ENCODE peak calls at places on chromosomes 3 and 15, in five cellular contexts. C is CD8-positive, alpha-beta memory T cell; L is SJSA1; S is cardiac fibroblast; Y is mammary epithelial cell. K is an unnamed sample.

GRCh38 chr15:60854858-60855568 is 374.1 kb downstream of the RORA start:
- DNase-seq in S (no peak), C (no peak), L (no peak), Y (peak), K (no peak)

GRCh38 chr3:12981631-12982265 is 91.5 kb downstream of the IQSEC1 start:
- DNase-seq in S (no peak), C (no peak), L (no peak), Y (no peak), K (no peak)

GRCh38 chr15:79724312-79724711 is 172.5 kb downstream of the MTHFS start:
- DNase-seq in Y (peak), L (peak), C (no peak), S (peak), K (no peak)

GRCh38 chr15:40050788-40051615 is 12.0 kb upstream of the SRP14 start:
- DNase-seq in S (peak), L (no peak), Y (no peak), C (no peak), K (no peak)

GRCh38 chr15:66040211-66040892 is 171.1 kb downstream of the RAB11A start:
- DNase-seq in C (no peak), S (no peak), L (no peak), Y (no peak), K (no peak)

GRCh38 chr3:117681619-117682018 is 972.0 kb downstream of the TUSC7 start:
- DNase-seq in Y (peak), C (no peak), L (no peak), S (peak), K (no peak)

GRCh38 chr15:59879506-59879905 is 124.6 kb upstream of the FOXB1 start:
- DNase-seq in L (peak), C (no peak), Y (peak), S (peak), K (no peak)

GRCh38 chr3:84108442-84108971 is 850.3 kb upstream of the CADM2 start:
- DNase-seq in Y (peak), S (peak), C (no peak), L (no peak), K (no peak)

GRCh38 chr3:11612515-11613184 is 31.1 kb downstream of the VGLL4 start:
- DNase-seq in L (no peak), S (no peak), Y (no peak), C (no peak), K (no peak)

GRCh38 chr3:15629860-15630597 is 28.5 kb downstream of the BTD start:
- DNase-seq in S (peak), C (peak), Y (peak), L (peak), K (peak)

GRCh38 chr3:160141485-160142185 is 83.6 kb upstream of the C3orf80 start:
- DNase-seq in C (no peak), S (peak), Y (no peak), L (no peak), K (no peak)

GRCh38 chr3:38493019-38493418 is 3.1 kb upstream of the EXOG start:
- DNase-seq in C (no peak), Y (no peak), L (no peak), S (peak), K (no peak)

GRCh38 chr3:174986685-174987084 is 127.6 kb downstream of the NAALADL2 start:
- DNase-seq in L (no peak), Y (no peak), C (no peak), S (peak), K (no peak)

GRCh38 chr3:160395297-160395696 is 3.7 kb downstream of the IFT80 start:
- DNase-seq in S (peak), C (no peak), Y (peak), L (peak), K (peak)

GRCh38 chr15:43912991-43913927 is 86.5 kb downstream of the WDR76 start:
- DNase-seq in L (peak), C (no peak), S (peak), Y (peak), K (no peak)

GRCh38 chr3:13346481-13347389 is 73.4 kb downstream of the NUP210 start:
- DNase-seq in C (peak), Y (no peak), L (no peak), S (peak), K (peak)

GRCh38 chr3:81170298-81170697 is 591.1 kb downstream of the GBE1 start:
- DNase-seq in S (no peak), Y (no peak), L (no peak), C (no peak), K (no peak)

GRCh38 chr15:59691194-59691805 is 2.2 kb upstream of the BNIP2 start:
- DNase-seq in C (no peak), S (peak), L (peak), Y (peak), K (peak)

GRCh38 chr3:181568248-181568647 is 143.5 kb upstream of the SOX2 start:
- DNase-seq in C (no peak), Y (peak), L (peak), S (no peak), K (no peak)

GRCh38 chr3:88440701-88441100 is 290.9 kb downstream of the C3orf38 start:
- DNase-seq in Y (no peak), C (no peak), S (no peak), L (no peak), K (no peak)

GRCh38 chr3:30440147-30440604 is 166.2 kb upstream of the TGFBR2 start:
- DNase-seq in S (peak), C (no peak), L (peak), Y (no peak), K (no peak)

GRCh38 chr3:58518304-58518789 is 18.6 kb downstream of the ACOX2 start:
- DNase-seq in Y (no peak), L (no peak), S (no peak), C (no peak), K (no peak)

GRCh38 chr3:172760406-172760805 is 9.9 kb downstream of the ECT2 start:
- DNase-seq in Y (peak), C (no peak), S (peak), L (no peak), K (no peak)

GRCh38 chr3:137792633-137793271 is 28.6 kb downstream of the SOX14 start:
- DNase-seq in C (no peak), Y (peak), S (peak), L (no peak), K (peak)

GRCh38 chr3:30356901-30357753 is 249.3 kb upstream of the TGFBR2 start:
- DNase-seq in L (peak), C (no peak), S (no peak), Y (peak), K (no peak)

GRCh38 chr3:11445883-11446282 is 173.7 kb downstream of the ATG7 start:
- DNase-seq in L (no peak), Y (no peak), C (no peak), S (peak), K (no peak)

GRCh38 chr15:22949074-22949547 is 31.1 kb downstream of the CYFIP1 start:
- DNase-seq in Y (peak), C (no peak), L (no peak), S (peak), K (no peak)
- H3K4me3 ChIP-seq in Y (peak), C (no peak), L (no peak), S (peak), K (no peak)

GRCh38 chr15:93124126-93124525 is 35.1 kb upstream of the RGMA start:
- DNase-seq in L (no peak), Y (no peak), S (no peak), C (no peak), K (no peak)
- H3K4me3 ChIP-seq in L (no peak), Y (no peak), S (no peak), C (no peak), K (no peak)

GRCh38 chr3:134850761-134851160 is 55.7 kb downstream of the EPHB1 start:
- DNase-seq in Y (no peak), S (no peak), C (no peak), L (no peak), K (no peak)

GRCh38 chr3:134846084-134846483 is 51.0 kb downstream of the EPHB1 start:
- DNase-seq in S (no peak), Y (no peak), L (no peak), C (no peak), K (no peak)

GRCh38 chr3:134847349-134847748 is 52.3 kb downstream of the EPHB1 start:
- DNase-seq in L (no peak), C (no peak), Y (no peak), S (no peak), K (no peak)

GRCh38 chr3:134849561-134849960 is 54.5 kb downstream of the EPHB1 start:
- DNase-seq in Y (no peak), L (no peak), C (no peak), S (no peak), K (no peak)

GRCh38 chr3:134846943-134847342 is 51.9 kb downstream of the EPHB1 start:
- DNase-seq in L (peak), Y (peak), S (peak), C (no peak), K (no peak)
- H3K4me3 ChIP-seq in L (no peak), Y (no peak), S (no peak), C (no peak), K (no peak)

GRCh38 chr3:184564685-184565385 is 3.2 kb downstream of the EPHB3 start:
- DNase-seq in S (no peak), Y (no peak), L (no peak), C (no peak), K (no peak)
- H3K4me3 ChIP-seq in S (no peak), Y (no peak), L (no peak), C (no peak), K (no peak)

GRCh38 chr3:166760114-166760513 is 620.0 kb downstream of the ZBBX start:
- DNase-seq in L (no peak), C (no peak), Y (no peak), S (no peak), K (no peak)
- H3K4me3 ChIP-seq in L (no peak), C (no peak), Y (no peak), S (no peak), K (no peak)

GRCh38 chr15:70099966-70100494 is 2.3 kb upstream of the TLE3 start:
- DNase-seq in Y (no peak), S (no peak), C (no peak), L (no peak), K (peak)
- H3K4me3 ChIP-seq in Y (no peak), S (no peak), C (peak), L (peak), K (peak)

GRCh38 chr15:101293122-101293521 is 1.9 kb downstream of the SNRPA1 start:
- DNase-seq in S (no peak), C (no peak), Y (no peak), L (no peak), K (no peak)

GRCh38 chr15:101294731-101295606 is at the start of gene SNRPA1:
- DNase-seq in Y (peak), C (peak), S (peak), L (peak), K (peak)

GRCh38 chr15:101295607-101296225 is 668 bp upstream of the SNRPA1 start:
- DNase-seq in S (peak), C (no peak), Y (no peak), L (peak), K (no peak)

DNA sequence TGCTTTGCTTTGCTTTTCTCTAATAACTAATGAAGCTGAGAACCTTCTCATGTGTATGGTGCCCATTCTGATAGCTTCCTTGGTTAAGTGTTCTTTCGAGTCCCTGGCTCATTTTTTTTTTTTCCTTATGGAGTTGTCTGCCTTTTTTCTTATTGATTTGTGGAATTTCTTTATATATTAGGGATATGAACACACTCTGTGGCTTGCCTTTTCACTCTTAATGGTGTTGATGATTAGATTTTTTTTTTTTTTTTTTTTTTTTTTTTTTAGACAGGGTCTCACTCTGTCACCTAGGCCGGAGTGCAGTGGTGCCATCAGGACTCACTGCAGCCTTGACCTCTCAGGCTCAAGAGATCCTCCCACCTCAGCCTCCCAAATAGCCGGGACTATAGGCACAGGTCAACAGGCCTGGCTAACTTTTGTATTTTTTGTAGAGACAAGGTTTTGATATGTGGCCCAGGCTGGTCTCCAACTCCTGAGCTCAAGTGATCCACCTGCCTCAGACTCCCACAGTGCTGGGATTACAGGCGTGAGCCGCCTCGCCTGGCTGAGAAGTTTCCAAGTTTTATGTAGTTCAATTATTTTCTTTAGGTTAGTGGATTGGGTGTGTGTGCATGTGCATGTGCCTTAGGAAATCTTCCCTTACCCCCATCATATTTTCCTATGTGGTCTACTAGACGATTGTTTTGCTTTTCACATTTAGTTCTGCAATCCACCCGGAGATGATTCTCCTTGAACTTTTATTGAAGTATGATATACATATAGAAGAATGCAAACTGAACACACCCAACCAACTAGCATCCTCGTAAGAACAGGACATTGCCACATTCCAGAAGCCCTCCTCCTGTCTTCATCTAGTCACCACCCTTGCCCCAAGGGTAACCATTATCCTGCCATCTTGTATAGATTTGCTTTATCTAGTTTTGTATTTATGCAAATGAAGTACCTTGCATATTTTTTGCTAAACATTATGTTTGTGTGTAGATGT is 1.7 kb upstream of the SNRPA1 start:
- DNase-seq in S (peak), C (no peak), Y (peak), L (no peak), K (no peak)
- H3K4me3 ChIP-seq in S (no peak), C (peak), Y (peak), L (no peak), K (peak)

GRCh38 chr3:193592841-193593665 is at the start of gene OPA1:
- DNase-seq in L (peak), C (peak), S (peak), Y (peak), K (peak)

GRCh38 chr3:193598202-193598601 is 5.2 kb downstream of the OPA1 start:
- DNase-seq in L (no peak), C (no peak), S (no peak), Y (no peak), K (no peak)

GRCh38 chr3:193595939-193596487 is 3.0 kb downstream of the OPA1 start:
- DNase-seq in L (no peak), C (no peak), Y (no peak), S (no peak), K (no peak)

GRCh38 chr3:193593666-193594025 is 638 bp downstream of the OPA1 start:
- DNase-seq in Y (peak), C (peak), L (no peak), S (peak), K (peak)

DNA sequence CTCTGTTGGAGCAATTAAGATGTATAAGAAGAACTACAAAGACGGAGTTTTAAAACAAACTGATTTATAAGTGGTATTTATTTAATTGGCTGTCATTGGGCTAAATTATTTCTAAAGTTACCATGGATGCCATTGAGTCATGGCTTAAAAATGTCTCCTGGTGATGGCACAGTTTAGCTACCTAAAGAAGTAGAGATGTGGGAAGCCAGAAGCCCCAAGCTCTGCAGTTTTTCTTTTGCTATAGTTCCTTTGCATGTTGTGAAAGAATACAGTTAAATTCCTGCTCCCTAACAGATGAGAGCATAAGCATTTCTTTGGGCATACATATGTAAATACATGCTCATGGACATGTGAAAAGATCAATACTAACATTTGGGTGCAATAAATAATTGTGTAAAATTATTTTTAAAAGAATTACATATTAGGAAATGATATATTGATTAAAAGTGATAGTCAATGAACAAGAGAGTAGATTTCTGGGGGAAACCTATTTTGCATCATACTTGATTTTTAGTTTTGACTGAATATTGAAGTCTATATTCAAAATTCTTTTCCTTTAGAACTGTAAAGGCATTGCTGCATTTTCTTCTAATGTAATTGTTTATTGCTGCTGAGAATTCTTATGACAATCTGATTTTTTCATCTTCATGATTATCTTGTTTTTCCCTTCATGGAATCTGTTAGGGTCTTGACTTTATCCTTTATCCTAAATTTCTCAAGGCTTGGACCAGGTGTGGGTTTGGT is 2.1 kb downstream of the OPA1 start:
- DNase-seq in Y (no peak), C (no peak), L (no peak), S (peak), K (no peak)
- H3K4me3 ChIP-seq in Y (peak), C (no peak), L (no peak), S (no peak), K (no peak)

DNA sequence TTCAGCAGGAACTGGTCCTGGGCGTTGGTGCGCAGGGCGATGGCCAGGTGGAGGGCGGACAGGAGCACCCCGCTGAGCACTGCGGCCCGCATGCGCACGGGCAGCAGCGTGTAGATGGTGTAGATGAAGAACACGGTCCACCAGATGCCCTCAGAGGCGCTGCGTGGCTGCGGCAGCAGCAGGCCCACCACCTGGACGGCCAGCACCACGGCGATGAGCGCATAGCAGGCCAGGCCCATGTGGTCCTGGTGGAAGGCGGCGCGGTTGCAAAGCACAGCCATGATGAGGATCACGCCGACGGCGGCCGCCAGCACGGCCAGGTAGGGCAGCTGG is 1.5 kb downstream of the ADCY5 start:
- DNase-seq in L (no peak), S (no peak), C (no peak), Y (no peak), K (no peak)
- H3K4me3 ChIP-seq in L (no peak), S (no peak), C (no peak), Y (no peak), K (no peak)

GRCh38 chr3:129650256-129650872 is 43.9 kb upstream of the PLXND1 start:
- DNase-seq in Y (peak), L (peak), S (peak), C (peak), K (peak)

GRCh38 chr3:129645291-129645690 is 38.8 kb upstream of the PLXND1 start:
- DNase-seq in Y (no peak), L (no peak), S (no peak), C (no peak), K (no peak)

GRCh38 chr3:129648331-129648730 is 41.9 kb upstream of the PLXND1 start:
- DNase-seq in S (no peak), L (no peak), Y (no peak), C (no peak), K (no peak)

GRCh38 chr3:129644836-129645235 is 38.4 kb upstream of the PLXND1 start:
- DNase-seq in C (no peak), L (no peak), S (no peak), Y (no peak), K (no peak)
- H3K4me3 ChIP-seq in C (no peak), L (no peak), S (no peak), Y (no peak), K (no peak)